ENCODE peak calls at places on chromosomes 1 and 21, in six cellular contexts. W is GM12864, Q is tibial artery, G is glutamatergic neuron, O is brain microvascular endothelial cell, C is neural crest cell. Z is an unnamed sample.

GRCh38 chr1:212596798-212597197 is 11.8 kb upstream of the ATF3 start:
- DNase-seq in O (no peak), W (no peak), Q (no peak), C (no peak), G (no peak), Z (no peak)

GRCh38 chr1:2230781-2231666 is 2.9 kb downstream of the SKI start:
- DNase-seq in O (no peak), W (no peak), Q (peak; percentile 82), G (peak; percentile 51), C (no peak), Z (no peak)

GRCh38 chr1:225612265-225612664 is 40.7 kb downstream of the ENAH start:
- DNase-seq in Q (no peak), C (no peak), G (no peak), W (no peak), O (no peak), Z (no peak)

GRCh38 chr1:96234299-96234698 is 487.3 kb upstream of the PTBP2 start:
- DNase-seq in G (no peak), C (no peak), Q (peak; percentile 65), W (no peak), O (peak; percentile 58), Z (no peak)

GRCh38 chr1:221575605-221576004 is 166.3 kb downstream of the DUSP10 start:
- DNase-seq in C (no peak), G (no peak), Q (no peak), O (peak; percentile 18), W (no peak), Z (no peak)

GRCh38 chr1:2823921-2824660 is 22.6 kb upstream of the TTC34 start:
- DNase-seq in W (no peak), O (no peak), C (no peak), Q (no peak), G (no peak), Z (no peak)

GRCh38 chr1:223486366-223486765 is 93.2 kb downstream of the CCDC185 start:
- DNase-seq in G (peak; percentile 32), W (no peak), Q (peak; percentile 23), C (no peak), O (no peak), Z (no peak)

GRCh38 chr1:58585591-58586151 is 8.6 kb upstream of the TACSTD2 start:
- DNase-seq in C (no peak), O (no peak), W (no peak), G (no peak), Q (no peak), Z (no peak)

GRCh38 chr1:98766241-98766640 is 104.7 kb downstream of the SNX7 start:
- DNase-seq in O (no peak), Q (no peak), W (peak; percentile 5), G (no peak), C (no peak), Z (no peak)

GRCh38 chr21:44557491-44558328 is 885 bp downstream of the KRTAP10-3 start:
- DNase-seq in G (no peak), C (no peak), Q (peak; percentile 40), W (no peak), O (no peak), Z (no peak)

GRCh38 chr1:183310753-183311465 is 107.3 kb downstream of the NMNAT2 start:
- DNase-seq in Q (no peak), O (peak; percentile 7), W (no peak), G (no peak), C (no peak), Z (no peak)

GRCh38 chr1:154476791-154477190 is 25.2 kb upstream of the TDRD10 start:
- DNase-seq in G (no peak), O (no peak), Q (no peak), W (no peak), C (no peak), Z (no peak)

GRCh38 chr1:154481058-154481457 is 21.0 kb upstream of the TDRD10 start:
- DNase-seq in G (peak; percentile 38), W (no peak), Q (no peak), O (no peak), C (no peak), Z (no peak)

GRCh38 chr1:154478013-154478412 is 24.0 kb upstream of the TDRD10 start:
- DNase-seq in Q (no peak), C (no peak), G (no peak), W (no peak), O (no peak), Z (no peak)

GRCh38 chr1:154479764-154480421 is 22.1 kb upstream of the TDRD10 start:
- DNase-seq in G (peak; percentile 59), O (peak; percentile 81), C (peak; percentile 81), Q (no peak), W (peak; percentile 46), Z (peak; percentile 74)

GRCh38 chr1:154478639-154479038 is 23.4 kb upstream of the TDRD10 start:
- DNase-seq in W (no peak), Q (no peak), O (no peak), G (no peak), C (no peak), Z (peak; percentile 47)
- TF ChIP-seq CTCF in W (peak; percentile 10), Q (no peak), O (no peak), G (no peak), C (no peak), Z (peak; percentile 3)

DNA sequence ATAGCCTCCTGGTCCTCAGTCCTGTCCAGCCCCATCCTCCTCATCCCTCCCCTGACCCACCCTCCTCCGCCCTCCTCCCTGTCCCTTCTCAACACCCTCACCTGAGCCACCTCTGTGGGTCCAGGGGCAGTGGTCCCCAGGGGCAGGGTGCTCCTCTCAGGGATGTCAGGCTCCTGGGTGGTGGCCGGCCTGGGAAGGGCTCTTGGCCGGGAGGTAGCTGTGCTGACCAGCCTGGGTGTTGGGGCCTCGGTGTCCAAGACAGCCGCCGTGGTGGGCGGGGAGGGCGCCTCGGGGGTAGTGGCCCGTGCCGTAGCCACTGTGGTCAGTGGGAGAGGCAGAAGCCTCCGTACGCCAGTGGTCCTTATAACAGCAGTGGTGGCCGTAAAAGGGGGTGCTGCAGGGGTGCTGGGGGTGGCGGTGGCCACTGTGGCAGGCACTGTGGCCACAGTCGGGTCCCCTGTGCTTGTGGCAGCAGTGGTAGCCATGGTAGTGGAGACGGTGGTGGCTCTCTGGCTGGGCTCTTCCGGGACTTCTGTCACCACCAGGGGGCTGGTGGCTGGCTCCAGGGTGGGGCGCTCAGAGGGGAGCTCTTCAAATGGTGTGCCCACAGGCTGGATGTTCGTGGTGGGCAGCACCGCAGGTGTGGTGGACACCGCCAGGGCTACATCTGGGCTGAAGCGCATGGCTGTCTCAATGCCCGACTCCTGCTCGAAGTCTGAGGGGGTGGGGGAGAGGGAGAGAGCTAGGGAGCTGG is 31.9 kb downstream of the SDC3 start:
- DNase-seq in O (no peak), C (no peak), G (no peak), Q (no peak), W (no peak), Z (no peak)
- TF ChIP-seq CTCF in O (peak; percentile 23), C (peak; percentile 32), G (no peak), Q (no peak), W (no peak), Z (no peak)

GRCh38 chr1:228004887-228005462 is 1.8 kb upstream of the WNT3A start:
- DNase-seq in O (no peak), G (no peak), W (no peak), Q (peak; percentile 56), C (no peak), Z (no peak)
- TF ChIP-seq CTCF in O (no peak), G (no peak), W (peak; percentile 7), Q (no peak), C (no peak), Z (no peak)

DNA sequence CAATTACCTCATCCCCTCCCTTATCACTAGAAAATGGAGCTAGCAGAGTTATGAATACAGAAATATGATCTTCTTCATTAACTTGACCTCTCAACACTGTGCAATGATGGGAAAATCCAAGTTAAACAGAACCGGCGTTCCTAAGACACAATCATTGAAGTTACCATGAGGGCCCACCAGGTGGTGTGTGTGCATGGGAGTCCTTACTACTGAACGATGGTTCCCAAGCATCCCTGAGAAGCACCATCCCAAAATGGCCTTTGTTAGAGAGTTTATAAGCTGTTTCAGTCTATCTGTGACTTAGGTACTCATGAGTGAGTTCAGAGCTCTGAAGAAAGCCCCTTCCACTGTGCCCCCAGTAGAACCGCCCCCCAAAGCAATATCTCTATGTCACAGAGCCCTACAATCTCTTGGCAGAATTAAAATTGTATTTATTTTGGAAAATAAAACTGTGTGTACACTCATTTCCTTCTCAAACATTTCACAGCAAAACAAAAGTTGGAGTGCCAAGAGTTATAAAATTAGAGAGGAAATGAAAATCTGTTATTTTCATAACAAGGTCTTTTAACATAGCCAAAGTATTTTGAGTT is 56.8 kb downstream of the PLD5 start:
- DNase-seq in G (peak; percentile 71), Q (peak; percentile 69), C (peak; percentile 59), O (peak; percentile 48), W (no peak), Z (peak; percentile 38)
- TF ChIP-seq CTCF in G (peak; percentile 81), Q (peak; percentile 71), C (peak; percentile 83), O (peak; percentile 68), W (peak; percentile 73), Z (peak; percentile 51)

Z was measured in GM10248.